ENCODE peak calls at places on chromosomes 1 and 21, in five cellular contexts. One of them, this sample, is unnamed.

GRCh38 chr1:27605796-27606707 is 2.1 kb upstream of the AHDC1 start:
- DNase-seq in iPS-NIHi11: no peak
- DNase-seq in RPMI7951: peak; percentile 60
- DNase-seq in stimulated activated CD8-positive, alpha-beta memory T cell treated with anti-CD3 and anti-CD28 coated beads, Interleukin-7, amount 100 ng/mL, for 1 hour: no peak
- DNase-seq in H54: no peak
- DNase-seq in this sample: peak; percentile 75

GRCh38 chr1:23356451-23356850 is 12.4 kb upstream of the HNRNPR start:
- DNase-seq in iPS-NIHi11: no peak
- DNase-seq in RPMI7951: no peak
- DNase-seq in stimulated activated CD8-positive, alpha-beta memory T cell treated with anti-CD3 and anti-CD28 coated beads, Interleukin-7, amount 100 ng/mL, for 1 hour: no peak
- DNase-seq in H54: no peak
- DNase-seq in this sample: no peak

GRCh38 chr1:38436006-38436405 is 389.4 kb upstream of the POU3F1 start:
- DNase-seq in iPS-NIHi11: no peak
- DNase-seq in RPMI7951: no peak
- DNase-seq in stimulated activated CD8-positive, alpha-beta memory T cell treated with anti-CD3 and anti-CD28 coated beads, Interleukin-7, amount 100 ng/mL, for 1 hour: no peak
- DNase-seq in H54: no peak
- DNase-seq in this sample: no peak

GRCh38 chr1:154014154-154014910 is 23.8 kb downstream of the RPS27 start:
- DNase-seq in iPS-NIHi11: no peak
- DNase-seq in RPMI7951: peak; percentile 18
- DNase-seq in stimulated activated CD8-positive, alpha-beta memory T cell treated with anti-CD3 and anti-CD28 coated beads, Interleukin-7, amount 100 ng/mL, for 1 hour: no peak
- DNase-seq in H54: no peak
- DNase-seq in this sample: no peak

GRCh38 chr1:223298706-223299105 is 65.3 kb downstream of the SUSD4 start:
- DNase-seq in iPS-NIHi11: no peak
- DNase-seq in RPMI7951: no peak
- DNase-seq in stimulated activated CD8-positive, alpha-beta memory T cell treated with anti-CD3 and anti-CD28 coated beads, Interleukin-7, amount 100 ng/mL, for 1 hour: no peak
- DNase-seq in H54: no peak
- DNase-seq in this sample: no peak

GRCh38 chr1:231266811-231267322 is 25.9 kb downstream of the GNPAT start:
- DNase-seq in iPS-NIHi11: no peak
- DNase-seq in RPMI7951: no peak
- DNase-seq in stimulated activated CD8-positive, alpha-beta memory T cell treated with anti-CD3 and anti-CD28 coated beads, Interleukin-7, amount 100 ng/mL, for 1 hour: no peak
- DNase-seq in H54: no peak
- DNase-seq in this sample: no peak

GRCh38 chr1:52667290-52667689 is 30.9 kb downstream of the COA7 start:
- DNase-seq in iPS-NIHi11: no peak
- DNase-seq in RPMI7951: no peak
- DNase-seq in stimulated activated CD8-positive, alpha-beta memory T cell treated with anti-CD3 and anti-CD28 coated beads, Interleukin-7, amount 100 ng/mL, for 1 hour: no peak
- DNase-seq in H54: no peak
- DNase-seq in this sample: no peak

GRCh38 chr21:41458121-41458520 is 32.1 kb downstream of the MX1 start:
- DNase-seq in iPS-NIHi11: no peak
- DNase-seq in RPMI7951: no peak
- DNase-seq in stimulated activated CD8-positive, alpha-beta memory T cell treated with anti-CD3 and anti-CD28 coated beads, Interleukin-7, amount 100 ng/mL, for 1 hour: no peak
- DNase-seq in H54: no peak
- DNase-seq in this sample: no peak

GRCh38 chr1:33327587-33328325 is 6.9 kb upstream of the A3GALT2 start:
- DNase-seq in iPS-NIHi11: no peak
- DNase-seq in RPMI7951: peak; percentile 100
- DNase-seq in stimulated activated CD8-positive, alpha-beta memory T cell treated with anti-CD3 and anti-CD28 coated beads, Interleukin-7, amount 100 ng/mL, for 1 hour: no peak
- DNase-seq in H54: peak; percentile 74
- DNase-seq in this sample: peak; percentile 46

GRCh38 chr1:12196641-12197482 is 30.1 kb downstream of the TNFRSF1B start:
- DNase-seq in iPS-NIHi11: peak; percentile 79
- DNase-seq in RPMI7951: no peak
- DNase-seq in stimulated activated CD8-positive, alpha-beta memory T cell treated with anti-CD3 and anti-CD28 coated beads, Interleukin-7, amount 100 ng/mL, for 1 hour: no peak
- DNase-seq in H54: no peak
- DNase-seq in this sample: peak; percentile 35

GRCh38 chr1:43493661-43494450 is 36.8 kb upstream of the PTPRF start:
- DNase-seq in iPS-NIHi11: peak; percentile 76
- DNase-seq in RPMI7951: peak; percentile 66
- DNase-seq in stimulated activated CD8-positive, alpha-beta memory T cell treated with anti-CD3 and anti-CD28 coated beads, Interleukin-7, amount 100 ng/mL, for 1 hour: no peak
- DNase-seq in H54: no peak
- DNase-seq in this sample: no peak

GRCh38 chr1:6183520-6183989 is 3.4 kb upstream of the CHD5 start:
- DNase-seq in iPS-NIHi11: peak; percentile 48
- DNase-seq in RPMI7951: no peak
- DNase-seq in stimulated activated CD8-positive, alpha-beta memory T cell treated with anti-CD3 and anti-CD28 coated beads, Interleukin-7, amount 100 ng/mL, for 1 hour: no peak
- DNase-seq in H54: no peak
- DNase-seq in this sample: no peak

This sample was measured in hepatocyte.